ENCODE peak calls at places on chromosome 16, in six cellular contexts. N, I, S, Q, E and R are unnamed samples.
A peak's percentile ranks its signal among the peaks of the same experiment; 100 is the strongest.

GRCh38 chr16:81505011-81505660 is 60.5 kb downstream of the CMIP start:
- DNase-seq in Q (no peak), E (no peak), I (peak; percentile 48), S (no peak), N (no peak), R (no peak)

GRCh38 chr16:57483725-57484514 is 2.4 kb downstream of the DOK4 start:
- DNase-seq in S (no peak), N (no peak), I (no peak), Q (no peak), E (no peak), R (no peak)

GRCh38 chr16:85554791-85555548 is 58.2 kb upstream of the GSE1 start:
- DNase-seq in I (peak; percentile 66), Q (no peak), S (no peak), E (peak; percentile 87), N (peak; percentile 69), R (peak; percentile 91)

GRCh38 chr16:61500851-61501250 is 535.4 kb downstream of the CDH8 start:
- DNase-seq in I (no peak), Q (no peak), S (no peak), N (no peak), E (no peak), R (no peak)

GRCh38 chr16:61579195-61579594 is 457.0 kb downstream of the CDH8 start:
- DNase-seq in N (no peak), S (no peak), E (no peak), I (no peak), Q (no peak), R (no peak)

GRCh38 chr16:72972878-72973571 is 74.9 kb downstream of the ZFHX3 start:
- DNase-seq in S (no peak), E (no peak), N (no peak), I (no peak), Q (no peak), R (no peak)

GRCh38 chr16:56547949-56548567 is 16.8 kb upstream of the MT4 start:
- DNase-seq in N (no peak), S (no peak), E (no peak), Q (no peak), I (no peak), R (no peak)

GRCh38 chr16:80936410-80936809 is 70.3 kb downstream of the CMC2 start:
- DNase-seq in S (no peak), N (no peak), I (no peak), E (no peak), Q (no peak), R (no peak)

GRCh38 chr16:53433509-53433908 is 762 bp upstream of the RBL2 start:
- DNase-seq in I (no peak), N (no peak), E (no peak), Q (no peak), S (no peak), R (no peak)

GRCh38 chr16:74797414-74797813 is 22.8 kb upstream of the FA2H start:
- DNase-seq in Q (no peak), E (no peak), N (no peak), S (no peak), I (no peak), R (no peak)

DNA sequence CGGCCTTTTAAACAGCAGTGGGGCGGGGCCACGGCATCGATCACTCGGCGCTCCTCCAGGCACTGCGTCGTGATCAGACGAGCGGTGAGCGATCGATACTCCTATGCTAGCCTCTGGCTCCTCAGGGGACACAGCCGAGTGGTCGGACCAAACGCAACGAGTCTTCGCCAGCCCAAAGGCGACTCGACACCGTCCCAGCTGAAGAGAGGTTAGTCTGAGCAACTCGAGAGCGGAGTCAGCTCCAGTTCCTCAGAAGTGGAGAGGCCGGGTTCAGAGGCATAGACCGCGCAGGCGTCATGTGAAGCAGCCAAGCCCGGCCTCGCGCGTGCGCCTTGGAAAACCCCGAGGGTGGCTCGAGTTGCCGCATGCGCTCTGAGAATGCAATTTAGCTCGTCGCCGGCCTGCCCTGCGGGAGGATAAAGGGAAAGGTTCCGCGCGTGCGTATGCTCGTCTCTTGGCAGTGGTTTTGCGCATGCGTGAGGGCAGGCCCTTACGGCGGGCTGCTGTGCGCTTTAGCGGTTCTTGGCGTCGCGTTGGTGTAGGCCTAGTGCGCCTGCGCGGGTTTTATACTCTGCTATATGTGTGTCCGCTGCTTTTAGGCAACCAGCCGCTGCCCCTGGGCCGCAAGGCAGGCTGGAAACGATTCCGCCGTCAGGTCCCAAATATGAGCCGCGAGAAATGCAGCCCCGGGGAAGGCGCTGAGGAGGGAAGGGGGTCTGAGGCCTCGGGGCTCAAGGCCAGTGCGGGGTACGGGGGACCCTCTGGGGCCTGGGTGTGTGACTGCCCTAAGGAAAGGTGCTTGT is at the start of gene KDM8:
- DNase-seq in I (peak; percentile 99), N (peak; percentile 98), Q (peak; percentile 100), E (peak; percentile 100), S (peak; percentile 94), R (peak; percentile 100)
- TF ChIP-seq EP300 in I (no peak), N (no peak), Q (no peak), E (no peak), S (peak; percentile 91), R (no peak)

DNA sequence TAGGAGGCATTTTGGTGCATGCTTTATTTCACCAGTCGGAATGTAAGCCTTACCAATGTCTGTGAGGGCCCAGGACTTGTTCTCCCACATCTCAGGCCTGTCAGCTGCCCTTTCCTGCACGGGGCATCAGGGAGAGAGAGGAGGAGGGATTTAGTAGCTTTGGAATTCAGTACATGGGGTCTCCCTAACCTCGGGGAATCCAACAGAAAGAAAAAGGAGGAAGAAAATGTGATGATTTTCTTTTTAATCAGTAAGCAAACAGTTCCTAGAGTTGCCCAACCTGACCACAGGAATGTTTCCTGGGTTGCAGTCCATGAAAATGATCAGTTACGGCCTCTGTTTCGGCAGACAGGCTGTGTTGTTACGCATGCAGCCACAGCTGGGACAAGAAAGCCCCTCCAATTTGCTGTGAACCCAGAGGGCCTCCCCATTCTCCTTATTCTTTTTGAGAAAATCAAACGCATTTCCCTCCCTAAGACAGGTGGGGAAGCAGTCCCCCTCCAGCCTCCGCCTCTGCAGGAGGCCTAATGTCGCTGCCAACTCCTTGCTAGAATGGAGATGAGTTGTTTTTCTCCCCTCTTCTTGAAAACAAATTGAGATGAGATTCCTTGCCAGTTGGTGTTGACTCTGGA is 53.1 kb upstream of the TANGO6 start:
- DNase-seq in N (peak; percentile 70), Q (no peak), I (peak; percentile 18), E (no peak), S (peak; percentile 43), R (peak; percentile 66)
- TF ChIP-seq EP300 in N (no peak), Q (no peak), I (no peak), E (no peak), S (peak; percentile 47), R (no peak)

DNA sequence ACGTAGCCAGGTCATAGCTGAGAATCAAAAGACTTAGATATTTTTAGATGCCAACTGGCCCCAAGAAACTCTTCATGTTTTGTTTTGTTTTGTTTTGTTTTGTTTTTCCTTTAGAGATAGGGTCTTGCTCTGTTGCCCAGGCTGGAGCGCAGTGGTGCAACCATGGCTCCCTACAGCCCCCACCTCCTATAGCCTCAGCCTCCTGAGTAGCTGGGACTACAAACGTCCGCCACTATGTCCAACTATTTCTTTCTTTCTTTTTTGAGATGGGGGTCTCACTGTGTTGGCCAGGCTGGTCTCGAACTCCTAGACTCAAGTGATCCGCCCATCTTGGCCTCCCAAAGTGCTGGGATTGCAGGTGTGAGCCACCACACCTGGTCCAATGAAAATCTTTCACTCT is 107.1 kb downstream of the ADCY9 start:
- DNase-seq in N (no peak), S (no peak), Q (no peak), E (no peak), I (no peak), R (no peak)
- TF ChIP-seq EP300 in N (no peak), S (no peak), Q (no peak), E (no peak), I (no peak), R (no peak)

DNA sequence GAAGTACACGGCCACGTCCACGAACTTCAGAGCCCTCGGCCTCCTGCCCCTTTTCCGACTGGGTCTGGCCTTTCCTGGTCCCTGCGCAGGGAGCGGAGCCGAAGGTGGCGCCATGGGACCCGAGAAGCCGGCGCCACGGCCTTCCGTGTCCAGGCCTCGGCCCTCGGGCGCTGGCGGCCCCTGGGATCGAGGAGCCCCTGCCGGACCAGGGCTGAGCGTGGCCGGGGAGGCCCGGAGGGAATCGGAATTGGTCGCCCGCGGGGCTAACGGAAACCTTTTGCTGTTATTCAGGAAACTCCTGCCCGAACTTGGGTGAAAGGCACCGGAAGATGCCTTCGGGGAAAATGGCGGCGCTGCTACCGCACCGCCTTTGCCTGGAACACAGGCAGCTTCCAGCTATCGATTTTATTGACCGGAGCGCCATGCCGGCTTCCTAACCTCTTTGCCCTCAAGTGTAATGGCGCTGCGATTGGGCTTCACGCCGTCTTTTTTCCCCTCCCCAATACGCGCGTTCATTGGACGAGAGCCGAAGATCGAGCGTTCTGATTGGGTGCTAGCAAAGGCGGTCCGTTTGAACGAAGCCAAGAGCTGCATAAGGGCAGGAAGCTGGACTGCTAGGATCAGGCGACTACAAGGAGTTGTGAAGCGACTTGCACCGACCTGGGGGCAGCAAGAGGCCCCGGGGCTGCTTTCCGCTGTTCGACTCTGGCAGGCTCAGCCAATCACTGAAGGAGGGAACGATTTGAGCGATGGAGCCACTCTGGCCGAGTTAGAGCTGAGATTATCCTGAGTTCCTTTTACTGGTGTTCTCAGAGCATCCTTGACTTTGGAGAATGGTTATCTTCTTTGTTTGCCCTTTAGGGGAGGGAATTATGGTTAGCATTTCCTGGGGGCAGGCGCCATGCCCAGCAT is at the start of gene ZNF689:
- DNase-seq in I (peak; percentile 96), E (peak; percentile 96), Q (peak; percentile 98), S (peak; percentile 99), N (peak; percentile 98), R (peak; percentile 98)
- TF ChIP-seq EP300 in I (no peak), E (no peak), Q (no peak), S (peak; percentile 82), N (no peak), R (no peak)

DNA sequence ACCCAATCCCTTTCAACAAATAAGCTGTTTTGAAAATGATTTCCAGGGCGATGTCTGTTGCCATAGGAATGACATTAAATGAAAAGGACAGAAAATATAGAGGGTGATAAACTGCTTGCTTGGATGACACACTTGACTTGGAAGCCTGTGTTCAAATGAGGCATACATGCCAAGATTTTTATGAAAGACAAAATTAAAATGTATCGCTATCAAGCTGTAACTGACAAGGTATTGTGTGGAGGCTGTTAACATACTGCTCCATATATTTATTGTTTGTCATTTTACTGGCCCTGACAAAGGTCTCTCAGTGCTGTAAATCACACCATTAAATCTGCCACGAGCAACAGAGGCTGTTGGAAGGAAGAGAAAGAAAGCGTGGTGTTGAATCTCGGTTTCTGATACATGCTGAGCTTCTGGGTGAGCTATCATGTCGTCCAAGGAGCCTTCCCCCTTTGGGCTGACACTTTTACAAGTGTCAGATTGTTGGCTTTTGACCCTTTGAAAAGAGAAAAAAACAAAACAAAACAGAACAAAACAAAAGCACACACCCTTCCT is 456.2 kb upstream of the SALL1 start:
- DNase-seq in E (no peak), I (no peak), Q (no peak), S (no peak), N (no peak), R (no peak)
- TF ChIP-seq EP300 in E (no peak), I (no peak), Q (no peak), S (no peak), N (no peak), R (no peak)